ENCODE peak calls at places on chromosomes 3 and 15, in eight cellular contexts. K, M, N, G, V, U, S and H are unnamed samples.

GRCh38 chr3:12549971-12550760 is 4.9 kb upstream of the MKRN2OS start:
- DNase-seq in N (no peak), S (no peak), U (no peak), G (no peak), V (no peak), M (no peak), K (no peak), H (no peak)

GRCh38 chr15:60731583-60732130 is 252.7 kb upstream of the ICE2 start:
- DNase-seq in U (no peak), K (no peak), M (no peak), V (no peak), N (no peak), S (no peak), G (no peak), H (no peak)

GRCh38 chr15:47027322-47027946 is 689.9 kb upstream of the SEMA6D start:
- DNase-seq in S (no peak), U (no peak), K (no peak), M (no peak), G (no peak), N (peak), V (no peak), H (no peak)

GRCh38 chr3:71902258-71903128 is 117.5 kb upstream of the PROK2 start:
- DNase-seq in N (no peak), M (no peak), K (no peak), V (no peak), U (no peak), S (no peak), G (no peak), H (no peak)

GRCh38 chr15:55151621-55152020 is 45.1 kb downstream of the RSL24D1 start:
- DNase-seq in N (no peak), S (no peak), M (no peak), G (no peak), U (no peak), V (no peak), K (no peak), H (no peak)

GRCh38 chr3:192212979-192213378 is 514.4 kb downstream of the FGF12 start:
- DNase-seq in U (no peak), G (no peak), K (no peak), S (no peak), V (no peak), N (peak), M (no peak), H (no peak)

GRCh38 chr3:172148702-172149565 is 109.6 kb downstream of the FNDC3B start:
- DNase-seq in U (no peak), V (no peak), S (no peak), K (no peak), M (no peak), N (peak), G (no peak), H (no peak)

GRCh38 chr3:155079795-155080546 is at the start of gene MME:
- DNase-seq in M (no peak), U (no peak), V (peak), N (peak), K (peak), S (peak), G (peak), H (peak)

GRCh38 chr3:108103971-108104797 is 13.4 kb upstream of the CD47 start:
- DNase-seq in S (no peak), N (no peak), G (no peak), M (no peak), U (no peak), K (no peak), V (peak), H (no peak)

GRCh38 chr15:60971719-60972118 is 257.4 kb downstream of the RORA start:
- DNase-seq in K (no peak), V (no peak), M (no peak), N (no peak), U (no peak), S (no peak), G (no peak), H (no peak)

GRCh38 chr3:179672918-179673317 is 20.1 kb downstream of the USP13 start:
- DNase-seq in U (no peak), N (no peak), K (peak), V (no peak), M (no peak), S (peak), G (no peak), H (no peak)

GRCh38 chr15:51833782-51834181 is 4.3 kb downstream of the TMOD3 start:
- DNase-seq in G (no peak), M (no peak), U (no peak), K (no peak), N (no peak), S (no peak), V (no peak), H (no peak)

GRCh38 chr15:99987119-99987506 is 253.9 kb upstream of the LYSMD4 start:
- DNase-seq in M (no peak), N (no peak), S (no peak), U (no peak), V (no peak), K (no peak), G (no peak), H (no peak)

GRCh38 chr3:190019020-190019419 is 101.7 kb downstream of the P3H2 start:
- DNase-seq in M (no peak), G (no peak), K (no peak), S (no peak), N (no peak), U (no peak), V (no peak), H (no peak)

GRCh38 chr3:33170531-33170930 is 48.1 kb downstream of the SUSD5 start:
- DNase-seq in V (no peak), U (no peak), M (no peak), S (no peak), G (no peak), N (no peak), K (no peak), H (no peak)

GRCh38 chr3:136545664-136546266 is 206.4 kb downstream of the STAG1 start:
- DNase-seq in V (peak), N (no peak), S (no peak), K (no peak), M (no peak), U (no peak), G (no peak), H (peak)

GRCh38 chr15:52357949-52358348 is 62.3 kb upstream of the MYO5C start:
- DNase-seq in N (no peak), M (no peak), V (no peak), S (no peak), G (no peak), K (no peak), U (no peak), H (no peak)

GRCh38 chr15:78055923-78056713 is 21.4 kb downstream of the TBC1D2B start:
- DNase-seq in G (peak), K (peak), M (no peak), U (no peak), N (peak), V (peak), S (peak), H (peak)

GRCh38 chr15:41056810-41057209 is 59.3 kb downstream of the INO80 start:
- DNase-seq in S (no peak), K (no peak), U (no peak), V (no peak), M (no peak), N (no peak), G (no peak), H (no peak)

GRCh38 chr15:100099976-100100375 is 241.8 kb downstream of the ADAMTS17 start:
- DNase-seq in S (no peak), G (no peak), M (no peak), N (no peak), V (no peak), U (no peak), K (no peak), H (no peak)

GRCh38 chr3:16513141-16514020 is at the start of gene RFTN1:
- DNase-seq in U (peak), S (peak), N (peak), V (peak), G (peak), K (peak), M (peak), H (peak)

GRCh38 chr3:12451481-12451880 is 32.8 kb upstream of the TSEN2 start:
- DNase-seq in K (no peak), G (no peak), V (no peak), M (no peak), N (no peak), S (no peak), U (no peak), H (no peak)

GRCh38 chr3:141407043-141407442 is 38.7 kb downstream of the ZBTB38 start:
- DNase-seq in M (no peak), N (no peak), K (peak), V (peak), G (peak), S (no peak), U (peak), H (peak)

GRCh38 chr3:150215616-150216015 is 192.5 kb upstream of the TSC22D2 start:
- DNase-seq in U (no peak), N (no peak), S (peak), G (no peak), M (no peak), V (no peak), K (no peak), H (no peak)

GRCh38 chr15:90877315-90877714 is 7.0 kb upstream of the FES start:
- DNase-seq in V (no peak), S (no peak), K (no peak), N (no peak), U (no peak), G (no peak), M (no peak), H (no peak)

GRCh38 chr3:39668420-39668819 is 141.0 kb upstream of the MYRIP start:
- DNase-seq in U (no peak), S (peak), K (peak), N (peak), V (peak), G (no peak), M (no peak), H (peak)

DNA sequence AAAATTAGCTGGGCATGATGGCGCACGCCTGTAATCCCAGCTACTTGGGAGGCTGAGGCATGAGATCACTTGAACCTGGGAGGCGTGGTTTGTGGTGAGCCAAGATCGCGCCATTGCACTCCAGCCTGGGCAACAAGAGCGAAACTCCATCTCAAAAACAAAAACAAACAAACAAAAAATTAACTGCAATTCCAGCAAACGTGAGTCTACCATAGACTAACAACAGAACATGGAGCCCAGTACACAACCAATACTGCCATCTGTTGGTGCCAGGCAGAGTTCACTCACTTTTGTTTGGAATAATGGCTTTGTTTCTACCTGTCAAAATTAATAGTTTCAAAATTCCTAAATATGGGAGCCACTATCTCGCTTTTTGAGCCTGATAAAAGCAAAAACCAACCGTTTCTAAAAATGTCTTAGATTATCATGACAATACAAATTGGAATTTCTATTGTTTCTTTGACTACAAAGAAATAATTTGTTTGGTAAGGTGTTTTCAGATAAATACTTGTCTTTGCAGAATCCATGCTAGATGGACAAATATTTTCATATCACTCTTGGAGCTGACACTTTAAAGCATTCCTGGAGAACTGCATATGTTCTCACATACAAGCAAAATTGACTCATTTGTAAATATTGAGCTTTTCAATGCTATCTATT is 45.0 kb downstream of the GPR176 start:
- DNase-seq in V (peak), G (peak), M (no peak), S (peak), N (peak), U (no peak), K (peak), H (no peak)
- TF ChIP-seq CTCF in V (peak), G (peak), M (peak), S (peak), N (peak), U (peak), K (peak), H (peak)

GRCh38 chr15:42444415-42445063 is 46.4 kb downstream of the ZNF106 start:
- DNase-seq in G (no peak), S (peak), V (peak), U (no peak), M (no peak), N (no peak), K (no peak), H (no peak)
- TF ChIP-seq CTCF in G (no peak), S (peak), V (no peak), U (no peak), M (no peak), N (no peak), K (no peak), H (no peak)

GRCh38 chr15:59364238-59364637 is 8.4 kb downstream of the MYO1E start:
- DNase-seq in G (no peak), U (no peak), V (peak), M (no peak), N (no peak), K (no peak), S (no peak), H (no peak)

GRCh38 chr15:59362339-59362738 is 10.3 kb downstream of the MYO1E start:
- DNase-seq in G (no peak), K (no peak), U (no peak), S (no peak), V (no peak), N (no peak), M (no peak), H (no peak)

GRCh38 chr15:59360896-59361295 is 11.8 kb downstream of the MYO1E start:
- DNase-seq in V (no peak), S (no peak), K (no peak), U (no peak), G (no peak), M (no peak), N (no peak), H (no peak)

GRCh38 chr15:59355730-59356129 is 16.9 kb downstream of the MYO1E start:
- DNase-seq in N (no peak), K (no peak), M (no peak), U (no peak), G (no peak), V (no peak), S (no peak), H (no peak)

DNA sequence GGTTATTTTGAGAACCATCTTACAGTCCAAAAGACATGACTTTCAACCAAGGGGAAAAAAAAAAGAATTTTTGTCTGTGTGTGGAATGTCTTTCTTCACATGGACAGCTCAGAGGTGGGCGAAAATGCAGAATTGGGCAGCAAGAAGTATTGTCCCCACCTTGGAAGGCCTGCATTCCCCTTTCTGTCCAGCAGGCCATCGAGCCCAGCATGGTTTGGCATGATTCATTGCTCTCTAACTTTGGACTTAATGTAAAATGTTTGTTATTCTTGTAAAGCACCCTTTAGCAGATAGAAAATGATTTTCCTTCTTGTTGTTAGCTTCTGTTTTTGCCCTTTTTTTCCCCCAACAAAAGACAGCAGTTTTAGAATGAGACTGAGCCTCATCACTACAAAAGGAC is 12.4 kb downstream of the MYO1E start:
- DNase-seq in K (no peak), G (no peak), N (no peak), U (no peak), V (no peak), S (no peak), M (no peak), H (no peak)
- TF ChIP-seq CTCF in K (no peak), G (no peak), N (peak), U (no peak), V (peak), S (no peak), M (no peak), H (peak)

DNA sequence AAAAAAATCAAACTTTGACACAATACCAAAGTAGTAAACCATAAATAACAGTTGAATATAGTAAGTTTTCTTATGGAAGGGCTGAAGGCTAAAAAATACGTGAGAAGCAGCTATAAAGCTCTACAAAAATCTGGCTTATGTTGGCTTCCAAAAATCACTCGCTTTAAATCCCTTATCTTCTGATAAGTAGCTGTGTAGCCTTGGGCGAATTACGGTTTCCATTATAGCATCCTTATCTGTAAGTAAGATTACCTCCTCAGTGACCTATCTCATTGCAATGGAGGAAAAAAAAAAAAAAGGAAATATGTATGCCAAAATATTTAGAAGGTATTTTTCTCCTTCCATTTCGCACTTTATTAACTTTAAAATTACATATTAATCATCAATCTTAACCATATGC is 348.6 kb downstream of the PLOD2 start:
- DNase-seq in G (no peak), M (no peak), S (no peak), U (no peak), N (no peak), V (no peak), K (no peak), H (no peak)
- TF ChIP-seq CTCF in G (no peak), M (no peak), S (no peak), U (no peak), N (no peak), V (no peak), K (no peak), H (no peak)

DNA sequence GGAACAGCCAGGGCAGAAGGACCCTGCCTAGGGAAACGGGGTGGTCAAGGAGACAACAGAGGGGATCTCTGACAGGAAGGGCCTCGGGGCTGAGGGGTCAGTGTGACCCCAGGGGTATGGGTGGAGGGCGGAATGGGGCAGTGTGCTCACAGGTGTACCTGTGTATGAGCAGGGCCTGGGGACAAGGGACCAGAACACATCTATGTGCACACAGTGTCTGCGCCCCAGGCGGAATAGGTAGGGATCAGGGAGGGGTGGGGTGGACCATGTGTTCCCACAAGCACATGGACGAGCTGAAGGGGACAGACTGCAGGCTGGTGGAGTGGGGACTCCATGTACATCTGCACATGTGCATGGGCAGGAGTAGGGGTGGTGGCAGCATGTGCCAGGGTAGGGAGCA is 5.0 kb upstream of the TLR9 start:
- DNase-seq in S (no peak), V (no peak), G (no peak), U (no peak), M (no peak), K (no peak), N (no peak), H (no peak)
- TF ChIP-seq CTCF in S (no peak), V (no peak), G (no peak), U (no peak), M (no peak), K (no peak), N (no peak), H (no peak)

GRCh38 chr3:58237238-58237939 is at the start of gene ABHD6:
- DNase-seq in G (peak), K (peak), V (peak), U (peak), S (peak), N (peak), M (peak), H (peak)
- TF ChIP-seq CTCF in G (peak), K (peak), V (peak), U (no peak), S (peak), N (peak), M (peak), H (no peak)

GRCh38 chr15:98581715-98582114 is 66.6 kb upstream of the IGF1R start:
- DNase-seq in K (peak), U (no peak), S (no peak), V (no peak), M (no peak), G (no peak), N (no peak), H (no peak)
- TF ChIP-seq CTCF in K (peak), U (no peak), S (peak), V (no peak), M (no peak), G (peak), N (peak), H (peak)